ENCODE peak calls at places on chromosomes 16 and 17, in four cellular contexts. I is GM12878, Q is K562, L is HCT116. K is an unnamed sample.

GRCh38 chr17:76166168-76166567 is 25.1 kb upstream of the FOXJ1 start:
- DNase-seq in Q (no peak), I (no peak), L (no peak), K (no peak)

GRCh38 chr17:40522961-40523310 is 21.5 kb upstream of the TNS4 start:
- DNase-seq in I (no peak), L (no peak), Q (no peak), K (no peak)

GRCh38 chr17:21278304-21279197 is 6.0 kb upstream of the MAP2K3 start:
- DNase-seq in L (no peak), I (no peak), Q (no peak), K (no peak)

GRCh38 chr17:41538565-41538991 is 10.5 kb upstream of the KRT19 start:
- DNase-seq in Q (no peak), I (no peak), L (no peak), K (no peak)

GRCh38 chr17:12730931-12731521 is 58.3 kb upstream of the ARHGAP44 start:
- DNase-seq in Q (no peak), L (peak), I (no peak), K (no peak)

GRCh38 chr17:3033741-3034577 is 29.4 kb downstream of the OR1D5 start:
- DNase-seq in L (no peak), I (no peak), Q (no peak), K (peak)

GRCh38 chr17:64343833-64344637 is 46.6 kb downstream of the PECAM1 start:
- DNase-seq in L (no peak), Q (no peak), I (no peak), K (no peak)

GRCh38 chr17:69960755-69961154 is 114.3 kb upstream of the KCNJ16 start:
- DNase-seq in L (no peak), I (no peak), Q (no peak), K (no peak)

GRCh38 chr17:58643147-58643546 is 48.7 kb downstream of the TEX14 start:
- DNase-seq in Q (no peak), L (no peak), I (no peak), K (no peak)

GRCh38 chr17:1153795-1154546 is 25.8 kb downstream of the ABR start:
- DNase-seq in L (no peak), Q (peak), I (no peak), K (peak)
- TF ChIP-seq EGR1 in L (no peak), Q (peak), I (no peak), K (no peak)

GRCh38 chr17:50056217-50056960 is 479 bp downstream of the ITGA3 start:
- DNase-seq in L (no peak), Q (peak), I (no peak), K (no peak)

GRCh38 chr17:50057521-50057991 is 1.6 kb downstream of the ITGA3 start:
- DNase-seq in L (no peak), Q (no peak), I (no peak), K (no peak)

GRCh38 chr17:50055426-50056216 is at the start of gene ITGA3:
- DNase-seq in L (peak), Q (peak), I (no peak), K (peak)

GRCh38 chr17:50058296-50058945 is 2.5 kb downstream of the ITGA3 start:
- DNase-seq in L (no peak), Q (no peak), I (no peak), K (no peak)

DNA sequence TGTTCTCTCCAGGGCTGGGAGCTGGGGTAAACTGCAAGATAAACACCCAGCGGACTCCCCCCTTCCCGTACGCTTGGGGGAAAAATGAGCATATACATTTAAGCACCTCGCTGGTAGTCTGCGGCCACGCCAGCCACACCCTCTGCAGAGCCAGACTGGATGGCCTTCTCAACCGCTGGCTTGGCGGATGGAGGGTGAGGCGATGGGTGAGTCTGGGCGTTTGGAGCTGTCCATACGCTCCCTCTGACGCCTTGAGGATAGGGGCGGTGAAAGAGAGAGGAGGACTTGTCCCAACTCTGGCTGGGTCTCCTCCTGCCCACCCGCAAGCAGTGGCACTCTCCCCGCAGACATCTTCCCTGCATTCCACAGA is 1.0 kb downstream of the ITGA3 start:
- DNase-seq in Q (no peak), L (no peak), I (no peak), K (no peak)
- TF ChIP-seq RAD21 in Q (no peak), L (no peak), I (no peak), K (no peak)

GRCh38 chr17:10380631-10381408 is 8.0 kb upstream of the MYH13 start:
- DNase-seq in I (no peak), Q (no peak), L (no peak), K (no peak)
- TF ChIP-seq EGR1 in I (no peak), Q (no peak), L (no peak), K (no peak)

GRCh38 chr17:6453279-6454024 is 9.2 kb downstream of the PIMREG start:
- DNase-seq in L (no peak), Q (no peak), I (no peak), K (no peak)

GRCh38 chr17:6449307-6449706 is 5.1 kb downstream of the PIMREG start:
- DNase-seq in L (no peak), I (no peak), Q (no peak), K (no peak)

GRCh38 chr17:6448473-6448872 is 4.2 kb downstream of the PIMREG start:
- DNase-seq in I (no peak), Q (no peak), L (no peak), K (no peak)

GRCh38 chr17:6452471-6453266 is 8.4 kb downstream of the PIMREG start:
- DNase-seq in I (no peak), L (no peak), Q (no peak), K (no peak)

GRCh38 chr17:6450926-6451717 is 6.9 kb downstream of the PIMREG start:
- DNase-seq in Q (no peak), I (no peak), L (no peak), K (no peak)
- TF ChIP-seq RAD21 in Q (no peak), I (no peak), L (no peak), K (no peak)

DNA sequence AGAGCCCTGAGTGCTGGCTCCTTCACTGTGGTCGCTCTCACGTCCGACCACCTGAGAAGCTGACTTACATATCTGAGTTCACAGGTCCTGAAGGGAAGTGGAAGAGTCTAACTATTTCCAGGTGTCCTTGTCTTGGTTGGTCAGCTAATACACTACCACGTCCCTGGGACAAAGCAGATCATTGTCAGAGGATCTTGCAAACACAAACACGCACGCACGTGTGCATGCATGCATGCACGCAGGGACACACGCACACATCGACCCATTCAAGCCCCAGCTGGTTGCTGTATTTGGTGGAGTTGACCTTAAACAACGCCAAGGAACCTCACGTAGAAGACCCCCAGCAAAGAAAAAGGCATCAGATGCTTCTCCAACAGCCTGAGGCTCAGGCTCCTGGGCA is 95.9 kb downstream of the TBC1D16 start:
- DNase-seq in L (no peak), Q (no peak), I (no peak), K (no peak)
- TF ChIP-seq EGR1 in L (no peak), Q (no peak), I (no peak), K (no peak)

DNA sequence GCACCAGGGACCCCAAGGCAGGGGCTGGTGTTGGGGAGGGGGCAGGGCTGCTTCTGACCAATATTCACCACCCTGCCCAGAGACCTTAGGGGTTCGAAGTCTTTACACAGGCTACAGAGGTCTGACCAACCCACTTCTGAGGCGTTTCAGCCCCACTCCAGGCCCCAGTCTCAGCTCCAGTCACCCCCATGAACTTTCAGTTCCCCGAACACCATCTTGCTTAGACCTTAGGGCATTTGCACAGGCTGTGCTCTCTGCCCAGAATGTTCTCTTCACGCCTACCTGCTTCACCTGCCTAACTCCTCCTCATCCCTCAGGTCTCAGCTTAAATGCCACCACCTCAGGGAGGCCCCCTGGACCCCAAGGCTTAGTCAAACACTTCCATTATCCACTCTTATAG is 25.8 kb upstream of the CPNE2 start:
- DNase-seq in L (no peak), I (no peak), Q (no peak), K (no peak)
- TF ChIP-seq RAD21 in L (no peak), I (no peak), Q (no peak), K (no peak)

K was measured in H1.